ENCODE peak calls at places on chromosomes 4 and X, in five cellular contexts. One of them, this sample, is unnamed.

GRCh38 chr4:15736514-15737050 is 33.7 kb downstream of the BST1 start:
- DNase-seq in IMR-90: no peak
- DNase-seq in endothelial cell: no peak
- DNase-seq in mammary epithelial cell: no peak
- DNase-seq in mesothelial cell of epicardium: no peak
- DNase-seq in this sample: no peak

GRCh38 chr4:139312552-139313332 is 10.5 kb upstream of the NDUFC1 start:
- DNase-seq in IMR-90: no peak
- DNase-seq in endothelial cell: no peak
- DNase-seq in mammary epithelial cell: no peak
- DNase-seq in mesothelial cell of epicardium: no peak
- DNase-seq in this sample: no peak

GRCh38 chr4:37922323-37922722 is 31.4 kb downstream of the TBC1D1 start:
- DNase-seq in IMR-90: peak
- DNase-seq in endothelial cell: no peak
- DNase-seq in mammary epithelial cell: no peak
- DNase-seq in mesothelial cell of epicardium: no peak
- DNase-seq in this sample: no peak

GRCh38 chr4:153919667-153920066 is 130.8 kb upstream of the SFRP2 start:
- DNase-seq in IMR-90: no peak
- DNase-seq in endothelial cell: no peak
- DNase-seq in mammary epithelial cell: no peak
- DNase-seq in mesothelial cell of epicardium: no peak
- DNase-seq in this sample: no peak

GRCh38 chr4:110867981-110868380 is 245.1 kb upstream of the PITX2 start:
- DNase-seq in IMR-90: no peak
- DNase-seq in endothelial cell: no peak
- DNase-seq in mammary epithelial cell: no peak
- DNase-seq in mesothelial cell of epicardium: no peak
- DNase-seq in this sample: no peak

GRCh38 chrX:107485019-107485418 is 35.6 kb downstream of the FRMPD3 start:
- DNase-seq in IMR-90: no peak
- DNase-seq in endothelial cell: no peak
- DNase-seq in mammary epithelial cell: no peak
- DNase-seq in mesothelial cell of epicardium: no peak
- DNase-seq in this sample: no peak

GRCh38 chr4:143089291-143089690 is 95.4 kb upstream of the USP38 start:
- DNase-seq in IMR-90: no peak
- DNase-seq in endothelial cell: no peak
- DNase-seq in mammary epithelial cell: no peak
- DNase-seq in mesothelial cell of epicardium: no peak
- DNase-seq in this sample: no peak

GRCh38 chrX:31461266-31461665 is 389.4 kb upstream of the FTHL17 start:
- DNase-seq in IMR-90: no peak
- DNase-seq in endothelial cell: no peak
- DNase-seq in mammary epithelial cell: no peak
- DNase-seq in mesothelial cell of epicardium: no peak
- DNase-seq in this sample: no peak

GRCh38 chr4:89939464-89939863 is 44.8 kb downstream of the MMRN1 start:
- DNase-seq in IMR-90: no peak
- DNase-seq in endothelial cell: no peak
- DNase-seq in mammary epithelial cell: no peak
- DNase-seq in mesothelial cell of epicardium: no peak
- DNase-seq in this sample: no peak

GRCh38 chr4:140071806-140072205 is 82.2 kb downstream of the MAML3 start:
- DNase-seq in IMR-90: peak
- DNase-seq in endothelial cell: no peak
- DNase-seq in mammary epithelial cell: peak
- DNase-seq in mesothelial cell of epicardium: no peak
- DNase-seq in this sample: no peak

GRCh38 chr4:156954598-156954997 is 17.0 kb downstream of the PDGFC start:
- DNase-seq in IMR-90: peak
- DNase-seq in endothelial cell: no peak
- DNase-seq in mammary epithelial cell: no peak
- DNase-seq in mesothelial cell of epicardium: no peak
- DNase-seq in this sample: no peak

GRCh38 chrX:78945186-78945912 is at the start of gene P2RY10:
- DNase-seq in IMR-90: no peak
- DNase-seq in endothelial cell: no peak
- DNase-seq in mammary epithelial cell: no peak
- DNase-seq in mesothelial cell of epicardium: no peak
- DNase-seq in this sample: no peak

GRCh38 chr4:685681-686218 is 3.2 kb downstream of the SLC49A3 start:
- DNase-seq in IMR-90: no peak
- DNase-seq in endothelial cell: no peak
- DNase-seq in mammary epithelial cell: no peak
- DNase-seq in mesothelial cell of epicardium: no peak
- DNase-seq in this sample: no peak

GRCh38 chrX:15401373-15401772 is 17.2 kb upstream of the VEGFD start:
- DNase-seq in IMR-90: no peak
- DNase-seq in endothelial cell: no peak
- DNase-seq in mammary epithelial cell: no peak
- DNase-seq in mesothelial cell of epicardium: no peak
- DNase-seq in this sample: no peak

GRCh38 chrX:122770581-122770980 is 413.5 kb upstream of the GRIA3 start:
- DNase-seq in IMR-90: no peak
- DNase-seq in endothelial cell: no peak
- DNase-seq in mammary epithelial cell: no peak
- DNase-seq in mesothelial cell of epicardium: no peak
- DNase-seq in this sample: no peak

GRCh38 chr4:15547392-15547791 is 77.7 kb downstream of the CC2D2A start:
- DNase-seq in IMR-90: no peak
- DNase-seq in endothelial cell: no peak
- DNase-seq in mammary epithelial cell: no peak
- DNase-seq in mesothelial cell of epicardium: no peak
- DNase-seq in this sample: no peak

GRCh38 chr4:44916406-44916805 is 190.1 kb upstream of the GNPDA2 start:
- DNase-seq in IMR-90: no peak
- DNase-seq in endothelial cell: no peak
- DNase-seq in mammary epithelial cell: peak
- DNase-seq in mesothelial cell of epicardium: no peak
- DNase-seq in this sample: no peak

GRCh38 chrX:39705299-39705698 is 392.5 kb downstream of the BCOR start:
- DNase-seq in IMR-90: peak
- DNase-seq in endothelial cell: no peak
- DNase-seq in mammary epithelial cell: peak
- DNase-seq in mesothelial cell of epicardium: no peak
- DNase-seq in this sample: no peak

GRCh38 chr4:10075953-10076391 is 40.6 kb downstream of the WDR1 start:
- DNase-seq in IMR-90: no peak
- DNase-seq in endothelial cell: no peak
- DNase-seq in mammary epithelial cell: no peak
- DNase-seq in mesothelial cell of epicardium: no peak
- DNase-seq in this sample: no peak

GRCh38 chr4:38385286-38386010 is 278.6 kb upstream of the KLF3 start:
- DNase-seq in IMR-90: no peak
- DNase-seq in endothelial cell: no peak
- DNase-seq in mammary epithelial cell: peak
- DNase-seq in mesothelial cell of epicardium: no peak
- DNase-seq in this sample: no peak

GRCh38 chr4:8280876-8281440 is 11.4 kb downstream of the HTRA3 start:
- DNase-seq in IMR-90: no peak
- DNase-seq in endothelial cell: no peak
- DNase-seq in mammary epithelial cell: no peak
- DNase-seq in mesothelial cell of epicardium: no peak
- DNase-seq in this sample: no peak

GRCh38 chr4:152935661-152936445 is at the start of gene FHDC1:
- DNase-seq in IMR-90: no peak
- DNase-seq in endothelial cell: peak
- DNase-seq in mammary epithelial cell: peak
- DNase-seq in mesothelial cell of epicardium: peak
- DNase-seq in this sample: no peak

GRCh38 chr4:13665711-13666660 is 38.5 kb upstream of the BOD1L1 start:
- DNase-seq in IMR-90: peak
- DNase-seq in endothelial cell: no peak
- DNase-seq in mammary epithelial cell: peak
- DNase-seq in mesothelial cell of epicardium: no peak
- DNase-seq in this sample: no peak

GRCh38 chrX:12496343-12496742 is 294.9 kb upstream of the PRPS2 start:
- DNase-seq in IMR-90: no peak
- DNase-seq in endothelial cell: no peak
- DNase-seq in mammary epithelial cell: no peak
- DNase-seq in mesothelial cell of epicardium: no peak
- DNase-seq in this sample: no peak

GRCh38 chrX:10502961-10503360 is 117.4 kb downstream of the MID1 start:
- DNase-seq in IMR-90: no peak
- DNase-seq in endothelial cell: no peak
- DNase-seq in mammary epithelial cell: no peak
- DNase-seq in mesothelial cell of epicardium: no peak
- DNase-seq in this sample: no peak

GRCh38 chr4:146269228-146269653 is 54.9 kb downstream of the REELD1 start:
- DNase-seq in IMR-90: no peak
- DNase-seq in endothelial cell: no peak
- DNase-seq in mammary epithelial cell: no peak
- DNase-seq in mesothelial cell of epicardium: no peak
- DNase-seq in this sample: no peak

GRCh38 chr4:140267576-140267975 is 105.9 kb upstream of the SCOC start:
- DNase-seq in IMR-90: peak
- DNase-seq in endothelial cell: no peak
- DNase-seq in mammary epithelial cell: no peak
- DNase-seq in mesothelial cell of epicardium: peak
- DNase-seq in this sample: no peak

GRCh38 chr4:143282170-143282760 is 54.4 kb upstream of the GAB1 start:
- DNase-seq in IMR-90: no peak
- DNase-seq in endothelial cell: no peak
- DNase-seq in mammary epithelial cell: no peak
- DNase-seq in mesothelial cell of epicardium: no peak
- DNase-seq in this sample: no peak

GRCh38 chrX:74277846-74278245 is 26.1 kb upstream of the ZCCHC13 start:
- DNase-seq in IMR-90: no peak
- DNase-seq in endothelial cell: no peak
- DNase-seq in mammary epithelial cell: no peak
- DNase-seq in mesothelial cell of epicardium: no peak
- DNase-seq in this sample: no peak

GRCh38 chrX:53704854-53705253 is 18.3 kb upstream of the HUWE1 start:
- DNase-seq in IMR-90: no peak
- DNase-seq in endothelial cell: no peak
- DNase-seq in mammary epithelial cell: no peak
- DNase-seq in mesothelial cell of epicardium: no peak
- DNase-seq in this sample: no peak

GRCh38 chrX:50903387-50904027 is 7.0 kb upstream of the BMP15 start:
- DNase-seq in IMR-90: peak
- DNase-seq in endothelial cell: peak
- DNase-seq in mammary epithelial cell: peak
- DNase-seq in mesothelial cell of epicardium: no peak
- DNase-seq in this sample: no peak

GRCh38 chr4:20326977-20327376 is 75.3 kb downstream of the SLIT2 start:
- DNase-seq in IMR-90: peak
- DNase-seq in endothelial cell: no peak
- DNase-seq in mammary epithelial cell: no peak
- DNase-seq in mesothelial cell of epicardium: no peak
- DNase-seq in this sample: no peak

GRCh38 chrX:106726485-106727437 is at the start of gene RNF128:
- DNase-seq in IMR-90: peak
- DNase-seq in endothelial cell: peak
- DNase-seq in mammary epithelial cell: peak
- DNase-seq in mesothelial cell of epicardium: peak
- DNase-seq in this sample: no peak

GRCh38 chrX:23737413-23737812 is 5.7 kb downstream of the ACOT9 start:
- DNase-seq in IMR-90: peak
- DNase-seq in endothelial cell: no peak
- DNase-seq in mammary epithelial cell: no peak
- DNase-seq in mesothelial cell of epicardium: no peak
- DNase-seq in this sample: no peak

DNA sequence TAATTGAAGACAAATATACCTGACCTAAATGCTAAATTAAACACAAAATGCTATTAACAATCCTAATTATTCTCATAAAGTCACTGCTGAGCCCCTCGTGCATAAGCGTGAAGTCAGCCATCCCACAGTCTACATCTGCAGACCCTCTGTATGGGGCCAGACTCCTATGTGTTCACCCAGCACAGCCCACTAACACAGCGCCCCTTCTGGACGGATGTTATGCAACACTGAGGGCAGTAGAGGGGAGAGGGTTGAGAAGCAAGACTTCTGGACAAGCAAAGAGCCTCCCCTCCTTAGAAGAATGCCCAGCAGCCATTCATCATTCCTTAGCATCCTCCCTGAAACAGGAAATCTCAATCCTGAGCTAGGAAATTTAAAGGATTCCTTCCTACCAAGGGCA is 7.9 kb downstream of the TRPC3 start:
- DNase-seq in IMR-90: no peak
- DNase-seq in endothelial cell: peak
- DNase-seq in mammary epithelial cell: no peak
- DNase-seq in mesothelial cell of epicardium: no peak
- DNase-seq in this sample: no peak
- TF ChIP-seq CTCF in IMR-90: no peak
- TF ChIP-seq CTCF in endothelial cell: peak
- TF ChIP-seq CTCF in mammary epithelial cell: peak
- TF ChIP-seq CTCF in mesothelial cell of epicardium: no peak
- TF ChIP-seq CTCF in this sample: no peak

DNA sequence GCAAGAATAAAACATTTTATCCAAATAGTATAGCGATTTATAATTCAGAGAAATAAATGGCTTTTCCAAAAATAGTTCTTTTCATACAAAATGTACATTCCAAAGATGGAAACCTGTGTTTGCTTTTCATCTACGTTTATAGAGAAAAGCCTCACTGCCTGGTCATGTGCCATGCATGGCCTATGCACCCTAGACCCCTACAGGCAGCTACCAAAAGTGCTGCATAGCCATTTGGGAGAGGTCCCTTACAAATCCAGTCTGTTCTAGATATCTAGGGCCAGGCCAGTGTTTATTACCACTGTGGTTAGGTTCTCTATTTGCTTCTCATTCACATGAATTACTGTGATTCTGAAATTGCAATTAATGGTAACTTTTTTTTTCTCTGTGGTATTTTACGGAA is 17.2 kb downstream of the HMGB2 start:
- DNase-seq in IMR-90: no peak
- DNase-seq in endothelial cell: peak
- DNase-seq in mammary epithelial cell: no peak
- DNase-seq in mesothelial cell of epicardium: no peak
- DNase-seq in this sample: no peak
- TF ChIP-seq CTCF in IMR-90: no peak
- TF ChIP-seq CTCF in endothelial cell: no peak
- TF ChIP-seq CTCF in mammary epithelial cell: peak
- TF ChIP-seq CTCF in mesothelial cell of epicardium: no peak
- TF ChIP-seq CTCF in this sample: no peak

DNA sequence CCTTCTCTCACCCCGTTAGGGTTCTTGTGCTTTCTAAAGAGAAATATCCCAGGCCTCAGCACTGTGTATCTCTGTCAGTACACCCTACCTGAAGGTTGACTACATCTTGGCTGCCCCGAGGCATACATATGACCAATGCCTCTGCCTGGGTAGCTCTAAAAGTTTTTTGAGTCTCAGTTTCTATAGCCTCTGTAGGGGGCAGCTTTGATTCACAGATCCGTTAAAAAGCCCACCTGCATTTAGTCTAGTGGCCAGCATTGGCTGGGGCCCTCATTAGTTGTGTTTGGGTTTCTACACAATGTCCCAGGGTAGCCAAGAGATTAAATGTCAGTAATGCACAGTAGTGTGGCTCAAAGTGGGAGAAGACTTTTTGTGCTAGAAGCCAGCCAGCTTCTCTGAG is 151.1 kb downstream of the CFAP299 start:
- DNase-seq in IMR-90: no peak
- DNase-seq in endothelial cell: no peak
- DNase-seq in mammary epithelial cell: no peak
- DNase-seq in mesothelial cell of epicardium: no peak
- DNase-seq in this sample: no peak
- TF ChIP-seq CTCF in IMR-90: no peak
- TF ChIP-seq CTCF in endothelial cell: no peak
- TF ChIP-seq CTCF in mammary epithelial cell: no peak
- TF ChIP-seq CTCF in mesothelial cell of epicardium: no peak
- TF ChIP-seq CTCF in this sample: no peak

GRCh38 chr4:76718806-76719205 is 179.1 kb downstream of the SOWAHB start:
- DNase-seq in IMR-90: no peak
- DNase-seq in endothelial cell: no peak
- DNase-seq in mammary epithelial cell: no peak
- DNase-seq in mesothelial cell of epicardium: no peak
- DNase-seq in this sample: no peak
- TF ChIP-seq CTCF in IMR-90: no peak
- TF ChIP-seq CTCF in endothelial cell: no peak
- TF ChIP-seq CTCF in mammary epithelial cell: no peak
- TF ChIP-seq CTCF in mesothelial cell of epicardium: no peak
- TF ChIP-seq CTCF in this sample: no peak